ENCODE peak calls at places on chromosome 2, in eight cellular contexts. T is colonic mucosa; O is SK-N-SH; J is effector memory CD4-positive, alpha-beta T cell; Y is RWPE2; G is mucosa of descending colon; D is tibial artery; N is CD8-positive, alpha-beta T cell. Z is an unnamed sample. For H3K4me1, the result is how much of the 10 kb centered on the place peaks cover.

GRCh38 chr2:186426153-186427016 is 59.7 kb upstream of the ZC3H15 start:
- DNase-seq in T (no peak), O (no peak), J (no peak), Y (no peak), G (no peak), D (no peak), N (no peak), Z (peak)

GRCh38 chr2:46591562-46591961 is 112.2 kb downstream of the TMEM247 start:
- DNase-seq in T (no peak), O (no peak), J (no peak), Y (no peak), G (no peak), D (no peak), N (no peak), Z (no peak)

GRCh38 chr2:235343156-235343774 is 150.6 kb upstream of the AGAP1 start:
- DNase-seq in T (no peak), O (no peak), J (no peak), Y (no peak), G (no peak), D (no peak), N (no peak), Z (peak)

GRCh38 chr2:69238449-69239031 is 148.5 kb downstream of the GFPT1 start:
- DNase-seq in T (no peak), O (no peak), J (no peak), Y (no peak), G (no peak), D (no peak), N (no peak), Z (peak)

GRCh38 chr2:112084689-112085381 is 29.8 kb downstream of the TMEM87B start:
- DNase-seq in T (no peak), O (no peak), J (no peak), Y (no peak), G (no peak), D (no peak), N (no peak), Z (no peak)

GRCh38 chr2:61626827-61627226 is 88.7 kb upstream of the XPO1 start:
- DNase-seq in T (no peak), O (no peak), J (no peak), Y (no peak), G (no peak), D (no peak), N (no peak), Z (no peak)

GRCh38 chr2:148658807-148659722 is 14.5 kb downstream of the EPC2 start:
- DNase-seq in T (no peak), O (no peak), J (no peak), Y (no peak), G (no peak), D (no peak), N (no peak), Z (peak)

GRCh38 chr2:86441789-86442641 is 844 bp downstream of the KDM3A start:
- DNase-seq in T (peak), O (peak), J (peak), Y (no peak), G (peak), D (peak), N (peak), Z (peak)

GRCh38 chr2:25379535-25379934 is 37.8 kb upstream of the DNMT3A start:
- DNase-seq in T (no peak), O (no peak), J (no peak), Y (no peak), G (no peak), D (no peak), N (no peak), Z (no peak)

GRCh38 chr2:100741880-100742814 is 77.8 kb upstream of the NPAS2 start:
- DNase-seq in T (no peak), O (no peak), J (no peak), Y (no peak), G (peak), D (no peak), N (no peak), Z (peak)

GRCh38 chr2:225173909-225174308 is 131.6 kb upstream of the DOCK10 start:
- DNase-seq in T (no peak), O (no peak), J (no peak), Y (no peak), G (no peak), D (no peak), N (no peak), Z (no peak)

GRCh38 chr2:172928754-172929153 is 146.9 kb upstream of the MAP3K20 start:
- DNase-seq in T (no peak), O (no peak), J (no peak), Y (no peak), G (no peak), D (no peak), N (no peak), Z (peak)

GRCh38 chr2:96164459-96165184 is 19.4 kb upstream of the DUSP2 start:
- DNase-seq in T (no peak), O (no peak), J (peak), Y (no peak), G (no peak), D (no peak), N (peak), Z (no peak)

GRCh38 chr2:62461707-62462106 is 44.3 kb downstream of the TMEM17 start:
- DNase-seq in T (no peak), O (no peak), J (no peak), Y (no peak), G (no peak), D (no peak), N (no peak), Z (no peak)

GRCh38 chr2:224513991-224514390 is 71.2 kb downstream of the CUL3 start:
- DNase-seq in T (no peak), O (no peak), J (no peak), Y (no peak), G (no peak), D (no peak), N (no peak), Z (peak)

GRCh38 chr2:197879844-197880408 is 75.5 kb downstream of the PLCL1 start:
- DNase-seq in T (no peak), O (no peak), J (no peak), Y (no peak), G (no peak), D (no peak), N (no peak), Z (no peak)

GRCh38 chr2:37993135-37993534 is 68.0 kb downstream of the RMDN2 start:
- DNase-seq in T (no peak), O (no peak), J (no peak), Y (no peak), G (no peak), D (no peak), N (no peak), Z (peak)

GRCh38 chr2:72012886-72013574 is 134.6 kb downstream of the CYP26B1 start:
- DNase-seq in T (peak), O (peak), J (no peak), Y (peak), G (no peak), D (no peak), N (no peak), Z (peak)

GRCh38 chr2:127771756-127772155 is 39.2 kb downstream of the WDR33 start:
- DNase-seq in T (no peak), O (no peak), J (no peak), Y (no peak), G (no peak), D (no peak), N (no peak), Z (peak)

GRCh38 chr2:101768480-101769077 is 71.1 kb downstream of the MAP4K4 start:
- DNase-seq in T (no peak), O (no peak), J (no peak), Y (no peak), G (no peak), D (no peak), N (no peak), Z (no peak)

GRCh38 chr2:9100080-9100876 is 96.8 kb upstream of the MBOAT2 start:
- DNase-seq in T (no peak), O (no peak), J (no peak), Y (no peak), G (no peak), D (no peak), N (no peak), Z (no peak)

GRCh38 chr2:230934291-230935131 is 9.5 kb upstream of the GPR55 start:
- DNase-seq in T (no peak), O (no peak), J (no peak), Y (no peak), G (no peak), D (no peak), N (no peak), Z (no peak)

GRCh38 chr2:230054079-230054478 is 14.6 kb downstream of the SLC16A14 start:
- DNase-seq in T (no peak), O (no peak), J (no peak), Y (no peak), G (no peak), D (no peak), N (no peak), Z (peak)

GRCh38 chr2:101688266-101688665 is 9.2 kb upstream of the MAP4K4 start:
- DNase-seq in T (no peak), O (no peak), J (no peak), Y (no peak), G (no peak), D (no peak), N (no peak), Z (no peak)

GRCh38 chr2:128305555-128306080 is 13.1 kb downstream of the HS6ST1 start:
- DNase-seq in T (no peak), O (no peak), J (no peak), Y (no peak), G (no peak), D (no peak), N (no peak), Z (no peak)

DNA sequence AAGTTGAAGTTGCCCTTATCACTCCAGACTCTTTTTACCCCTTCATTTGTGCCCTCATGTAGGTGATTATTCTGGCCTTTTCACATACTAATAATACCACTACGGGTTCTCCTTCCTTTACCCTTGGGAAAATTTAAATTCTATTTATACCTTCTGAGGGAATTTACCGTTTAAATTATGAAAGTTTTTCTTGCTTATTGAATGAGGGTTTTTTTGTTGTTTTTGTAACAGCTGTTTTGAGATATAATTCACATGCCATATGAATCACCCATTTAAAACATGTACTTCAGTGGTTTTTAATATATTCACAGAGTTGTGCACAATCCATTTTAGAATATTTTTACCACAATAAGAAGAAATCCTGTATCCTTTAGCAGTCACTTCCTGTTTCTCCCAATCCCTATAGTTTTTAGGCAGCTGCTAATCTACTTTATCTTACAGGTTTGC is 54.7 kb downstream of the EML4 start:
- DNase-seq in T (no peak), O (no peak), J (no peak), Y (no peak), G (no peak), D (no peak), N (no peak), Z (peak)
- H3K4me1 ChIP-seq in T (under half), O (under half), J (under half), Y (under half), G (under half), D (under half), N (under half), Z (under half)

DNA sequence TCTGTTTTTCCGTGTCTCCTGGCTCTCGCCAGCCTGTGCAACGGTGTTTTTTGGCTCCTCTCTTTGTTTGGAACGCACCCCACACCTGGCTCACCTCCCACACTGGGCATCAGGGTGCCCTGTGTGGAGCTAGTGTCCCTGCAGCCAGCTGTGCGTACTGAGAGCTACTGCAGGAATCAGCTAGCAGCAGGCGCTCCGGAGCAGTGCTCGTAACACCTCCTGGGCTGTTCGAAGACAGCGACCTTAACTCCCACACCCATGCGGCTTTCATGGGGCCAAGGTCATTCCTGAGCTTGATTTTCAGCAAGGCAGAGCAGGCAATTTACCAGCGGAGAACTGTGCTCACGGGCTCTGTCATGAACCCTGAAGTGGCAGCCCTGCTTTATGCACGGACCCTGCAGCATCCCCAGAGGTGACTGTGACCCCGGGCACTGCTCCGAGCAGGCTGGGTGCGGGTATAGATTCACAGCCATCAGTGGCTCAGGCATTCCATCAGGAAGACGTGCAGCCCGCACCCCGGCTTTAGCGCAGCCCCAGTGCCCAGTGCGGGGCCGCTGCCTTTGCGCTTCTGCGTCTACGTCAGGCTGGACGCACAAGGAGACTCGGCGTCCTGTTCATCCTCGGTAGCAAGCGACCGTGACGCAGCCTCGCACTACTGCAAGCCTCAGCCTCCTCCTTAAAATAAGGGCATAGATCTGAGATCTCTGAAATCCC is 58.3 kb downstream of the ADI1 start:
- DNase-seq in T (no peak), O (no peak), J (no peak), Y (peak), G (no peak), D (no peak), N (no peak), Z (no peak)
- H3K4me1 ChIP-seq in T (under half), O (under half), J (under half), Y (under half), G (under half), D (under half), N (under half), Z (under half)

DNA sequence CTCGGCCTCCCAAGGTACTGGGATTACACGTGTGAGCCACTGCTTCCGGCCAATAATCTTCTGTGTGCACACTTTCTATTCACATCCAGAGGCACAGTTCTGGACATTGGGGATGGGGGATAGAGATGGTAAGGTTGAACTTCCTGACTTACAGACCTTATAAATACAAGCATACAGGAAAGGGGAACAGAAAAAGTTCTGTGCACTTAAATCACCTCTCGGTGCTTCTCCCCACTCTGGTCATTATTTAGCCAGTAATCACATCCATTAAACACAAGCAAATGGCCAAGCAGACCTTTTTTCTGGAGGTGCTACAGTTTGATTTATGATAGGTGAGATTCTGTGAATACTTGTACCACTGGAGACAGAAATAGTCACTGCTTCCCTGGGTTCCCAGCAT is 110.6 kb downstream of the CRIM1 start:
- DNase-seq in T (no peak), O (no peak), J (no peak), Y (no peak), G (no peak), D (no peak), N (no peak), Z (no peak)
- H3K4me1 ChIP-seq in T (under half), O (under half), J (under half), Y (under half), G (under half), D (under half), N (under half), Z (under half)

GRCh38 chr2:31230751-31231150 is 3.2 kb upstream of the EHD3 start:
- DNase-seq in T (no peak), O (no peak), J (no peak), Y (no peak), G (no peak), D (no peak), N (no peak), Z (no peak)
- H3K4me1 ChIP-seq in T (under half), O (under half), J (under half), Y (under half), G (under half), D (under half), N (under half), Z (under half)

GRCh38 chr2:239548965-239549595 is 148.3 kb upstream of the HDAC4 start:
- DNase-seq in T (no peak), O (no peak), J (no peak), Y (peak), G (no peak), D (no peak), N (no peak), Z (no peak)
- H3K4me1 ChIP-seq in T (under half), O (under half), J (under half), Y (under half), G (under half), D (under half), N (under half), Z (under half)

GRCh38 chr2:179263015-179263414 is 1.6 kb downstream of the SESTD1 start:
- DNase-seq in T (no peak), O (no peak), J (no peak), Y (no peak), G (no peak), D (no peak), N (no peak), Z (peak)

GRCh38 chr2:179261161-179261825 is 3.3 kb downstream of the SESTD1 start:
- DNase-seq in T (no peak), O (no peak), J (no peak), Y (no peak), G (no peak), D (no peak), N (no peak), Z (no peak)

GRCh38 chr2:179263460-179264237 is 983 bp downstream of the SESTD1 start:
- DNase-seq in T (peak), O (peak), J (no peak), Y (peak), G (peak), D (peak), N (no peak), Z (peak)

GRCh38 chr2:179262077-179262660 is 2.5 kb downstream of the SESTD1 start:
- DNase-seq in T (no peak), O (no peak), J (no peak), Y (no peak), G (no peak), D (no peak), N (no peak), Z (no peak)

DNA sequence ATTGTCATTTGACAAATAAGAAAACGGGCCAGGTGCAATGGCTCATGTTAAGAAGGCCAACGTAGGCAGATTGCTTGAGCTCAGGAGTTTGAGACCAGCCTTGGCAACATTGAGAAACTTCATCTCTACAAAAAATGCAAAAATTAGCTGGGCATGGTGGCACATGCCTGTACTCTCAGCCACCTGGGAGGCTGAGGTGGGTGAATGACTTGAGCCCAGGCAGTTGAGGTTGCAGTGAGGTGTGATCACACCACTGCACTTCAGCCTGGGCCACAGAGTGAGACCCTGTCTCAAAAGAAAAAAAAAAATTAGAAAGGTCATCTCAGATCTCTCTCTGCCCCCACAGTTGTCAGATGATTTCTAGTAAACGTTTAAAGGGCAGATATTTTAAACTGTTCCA is 4.4 kb downstream of the SESTD1 start:
- DNase-seq in T (no peak), O (no peak), J (no peak), Y (no peak), G (no peak), D (no peak), N (no peak), Z (no peak)
- H3K4me1 ChIP-seq in T (under half), O (under half), J (under half), Y (under half), G (under half), D (under half), N (under half), Z (under half)